ENCODE peak calls at places on chromosomes 13 and 19, in ten cellular contexts. One of them, this sample, is unnamed.
A peak's percentile ranks its signal among the peaks of the same experiment; 100 is the strongest.

GRCh38 chr19:41531438-41532311 is 44.3 kb upstream of the CEACAM21 start:
- DNase-seq in cardiac muscle cell: no peak
- DNase-seq in caudate nucleus: no peak
- DNase-seq in fibroblast of the aortic adventitia: peak; percentile 56
- DNase-seq in activated T-cell treated with anti-CD3 and anti-CD28 coated beads for 4 hours: peak; percentile 73
- DNase-seq in EL: peak; percentile 48
- DNase-seq in stimulated activated CD4-positive, alpha-beta T cell treated with anti-CD3 and anti-CD28 coated beads, Interleukin-1b, Interleukin-23, amount 100 ng/mL, for 1 hour: peak; percentile 54
- DNase-seq in stimulated activated CD8-positive, alpha-beta memory T cell treated with anti-CD3 and anti-CD28 coated beads, Interleukin-15, amount 100 ng/mL, for 1 hour: peak; percentile 56
- DNase-seq in GM03348: peak; percentile 87
- DNase-seq in PC-3: no peak
- DNase-seq in this sample: peak; percentile 40

GRCh38 chr19:58001895-58002369 is 688 bp downstream of the ZNF606 start:
- DNase-seq in stimulated activated CD8-positive, alpha-beta memory T cell treated with anti-CD3 and anti-CD28 coated beads, Interleukin-15, amount 100 ng/mL, for 1 hour: no peak
- DNase-seq in GM03348: no peak
- DNase-seq in stimulated activated CD4-positive, alpha-beta T cell treated with anti-CD3 and anti-CD28 coated beads, Interleukin-1b, Interleukin-23, amount 100 ng/mL, for 1 hour: no peak
- DNase-seq in fibroblast of the aortic adventitia: peak; percentile 14
- DNase-seq in caudate nucleus: no peak
- DNase-seq in PC-3: no peak
- DNase-seq in EL: no peak
- DNase-seq in cardiac muscle cell: peak; percentile 45
- DNase-seq in activated T-cell treated with anti-CD3 and anti-CD28 coated beads for 4 hours: no peak
- DNase-seq in this sample: no peak

GRCh38 chr13:53129864-53130393 is 101.3 kb downstream of the OLFM4 start:
- DNase-seq in activated T-cell treated with anti-CD3 and anti-CD28 coated beads for 4 hours: no peak
- DNase-seq in stimulated activated CD8-positive, alpha-beta memory T cell treated with anti-CD3 and anti-CD28 coated beads, Interleukin-15, amount 100 ng/mL, for 1 hour: no peak
- DNase-seq in cardiac muscle cell: no peak
- DNase-seq in GM03348: no peak
- DNase-seq in PC-3: no peak
- DNase-seq in caudate nucleus: no peak
- DNase-seq in fibroblast of the aortic adventitia: no peak
- DNase-seq in stimulated activated CD4-positive, alpha-beta T cell treated with anti-CD3 and anti-CD28 coated beads, Interleukin-1b, Interleukin-23, amount 100 ng/mL, for 1 hour: no peak
- DNase-seq in EL: no peak
- DNase-seq in this sample: no peak

GRCh38 chr13:94224670-94225069 is 254.8 kb downstream of the DCT start:
- DNase-seq in activated T-cell treated with anti-CD3 and anti-CD28 coated beads for 4 hours: no peak
- DNase-seq in GM03348: no peak
- DNase-seq in caudate nucleus: no peak
- DNase-seq in PC-3: no peak
- DNase-seq in fibroblast of the aortic adventitia: no peak
- DNase-seq in stimulated activated CD8-positive, alpha-beta memory T cell treated with anti-CD3 and anti-CD28 coated beads, Interleukin-15, amount 100 ng/mL, for 1 hour: no peak
- DNase-seq in EL: no peak
- DNase-seq in cardiac muscle cell: no peak
- DNase-seq in stimulated activated CD4-positive, alpha-beta T cell treated with anti-CD3 and anti-CD28 coated beads, Interleukin-1b, Interleukin-23, amount 100 ng/mL, for 1 hour: no peak
- DNase-seq in this sample: no peak

GRCh38 chr13:41456768-41457588 is at the start of gene RGCC:
- DNase-seq in fibroblast of the aortic adventitia: no peak
- DNase-seq in activated T-cell treated with anti-CD3 and anti-CD28 coated beads for 4 hours: peak; percentile 99
- DNase-seq in GM03348: peak; percentile 87
- DNase-seq in PC-3: peak; percentile 56
- DNase-seq in EL: peak; percentile 62
- DNase-seq in stimulated activated CD8-positive, alpha-beta memory T cell treated with anti-CD3 and anti-CD28 coated beads, Interleukin-15, amount 100 ng/mL, for 1 hour: peak; percentile 89
- DNase-seq in caudate nucleus: peak; percentile 81
- DNase-seq in stimulated activated CD4-positive, alpha-beta T cell treated with anti-CD3 and anti-CD28 coated beads, Interleukin-1b, Interleukin-23, amount 100 ng/mL, for 1 hour: peak; percentile 90
- DNase-seq in cardiac muscle cell: peak; percentile 78
- DNase-seq in this sample: peak; percentile 60

GRCh38 chr13:104779311-104779710 is 1713.1 kb upstream of the SLC10A2 start:
- DNase-seq in fibroblast of the aortic adventitia: no peak
- DNase-seq in cardiac muscle cell: no peak
- DNase-seq in stimulated activated CD8-positive, alpha-beta memory T cell treated with anti-CD3 and anti-CD28 coated beads, Interleukin-15, amount 100 ng/mL, for 1 hour: no peak
- DNase-seq in PC-3: peak; percentile 36
- DNase-seq in stimulated activated CD4-positive, alpha-beta T cell treated with anti-CD3 and anti-CD28 coated beads, Interleukin-1b, Interleukin-23, amount 100 ng/mL, for 1 hour: no peak
- DNase-seq in activated T-cell treated with anti-CD3 and anti-CD28 coated beads for 4 hours: no peak
- DNase-seq in GM03348: no peak
- DNase-seq in EL: peak; percentile 26
- DNase-seq in caudate nucleus: no peak
- DNase-seq in this sample: no peak

GRCh38 chr19:18063463-18063862 is 23.3 kb downstream of the IL12RB1 start:
- DNase-seq in cardiac muscle cell: peak; percentile 59
- DNase-seq in PC-3: peak; percentile 43
- DNase-seq in activated T-cell treated with anti-CD3 and anti-CD28 coated beads for 4 hours: peak; percentile 33
- DNase-seq in caudate nucleus: no peak
- DNase-seq in fibroblast of the aortic adventitia: no peak
- DNase-seq in GM03348: no peak
- DNase-seq in EL: peak; percentile 23
- DNase-seq in stimulated activated CD8-positive, alpha-beta memory T cell treated with anti-CD3 and anti-CD28 coated beads, Interleukin-15, amount 100 ng/mL, for 1 hour: no peak
- DNase-seq in stimulated activated CD4-positive, alpha-beta T cell treated with anti-CD3 and anti-CD28 coated beads, Interleukin-1b, Interleukin-23, amount 100 ng/mL, for 1 hour: no peak
- DNase-seq in this sample: peak; percentile 40

GRCh38 chr13:38348890-38349289 is 761 bp upstream of the UFM1 start:
- DNase-seq in stimulated activated CD8-positive, alpha-beta memory T cell treated with anti-CD3 and anti-CD28 coated beads, Interleukin-15, amount 100 ng/mL, for 1 hour: no peak
- DNase-seq in fibroblast of the aortic adventitia: peak; percentile 33
- DNase-seq in GM03348: peak; percentile 11
- DNase-seq in EL: peak; percentile 25
- DNase-seq in activated T-cell treated with anti-CD3 and anti-CD28 coated beads for 4 hours: peak; percentile 41
- DNase-seq in caudate nucleus: no peak
- DNase-seq in PC-3: peak; percentile 30
- DNase-seq in stimulated activated CD4-positive, alpha-beta T cell treated with anti-CD3 and anti-CD28 coated beads, Interleukin-1b, Interleukin-23, amount 100 ng/mL, for 1 hour: no peak
- DNase-seq in cardiac muscle cell: peak; percentile 1
- DNase-seq in this sample: peak; percentile 80

GRCh38 chr19:51097166-51097736 is 11.0 kb downstream of the CTU1 start:
- DNase-seq in cardiac muscle cell: peak; percentile 79
- DNase-seq in EL: peak; percentile 63
- DNase-seq in caudate nucleus: peak; percentile 17
- DNase-seq in activated T-cell treated with anti-CD3 and anti-CD28 coated beads for 4 hours: peak; percentile 57
- DNase-seq in stimulated activated CD4-positive, alpha-beta T cell treated with anti-CD3 and anti-CD28 coated beads, Interleukin-1b, Interleukin-23, amount 100 ng/mL, for 1 hour: peak; percentile 42
- DNase-seq in stimulated activated CD8-positive, alpha-beta memory T cell treated with anti-CD3 and anti-CD28 coated beads, Interleukin-15, amount 100 ng/mL, for 1 hour: peak; percentile 45
- DNase-seq in PC-3: peak; percentile 77
- DNase-seq in fibroblast of the aortic adventitia: peak; percentile 53
- DNase-seq in GM03348: peak; percentile 76
- DNase-seq in this sample: peak; percentile 93

GRCh38 chr13:48892311-48892710 is 83.4 kb upstream of the FNDC3A start:
- DNase-seq in GM03348: peak; percentile 76
- DNase-seq in stimulated activated CD4-positive, alpha-beta T cell treated with anti-CD3 and anti-CD28 coated beads, Interleukin-1b, Interleukin-23, amount 100 ng/mL, for 1 hour: no peak
- DNase-seq in caudate nucleus: no peak
- DNase-seq in stimulated activated CD8-positive, alpha-beta memory T cell treated with anti-CD3 and anti-CD28 coated beads, Interleukin-15, amount 100 ng/mL, for 1 hour: no peak
- DNase-seq in PC-3: peak; percentile 86
- DNase-seq in activated T-cell treated with anti-CD3 and anti-CD28 coated beads for 4 hours: no peak
- DNase-seq in EL: peak; percentile 84
- DNase-seq in fibroblast of the aortic adventitia: peak; percentile 75
- DNase-seq in cardiac muscle cell: no peak
- DNase-seq in this sample: peak; percentile 96

GRCh38 chr19:30557212-30557611 is 185.0 kb downstream of the ZNF536 start:
- DNase-seq in cardiac muscle cell: no peak
- DNase-seq in GM03348: no peak
- DNase-seq in EL: no peak
- DNase-seq in fibroblast of the aortic adventitia: no peak
- DNase-seq in stimulated activated CD8-positive, alpha-beta memory T cell treated with anti-CD3 and anti-CD28 coated beads, Interleukin-15, amount 100 ng/mL, for 1 hour: no peak
- DNase-seq in stimulated activated CD4-positive, alpha-beta T cell treated with anti-CD3 and anti-CD28 coated beads, Interleukin-1b, Interleukin-23, amount 100 ng/mL, for 1 hour: no peak
- DNase-seq in PC-3: peak; percentile 21
- DNase-seq in activated T-cell treated with anti-CD3 and anti-CD28 coated beads for 4 hours: no peak
- DNase-seq in caudate nucleus: no peak
- DNase-seq in this sample: no peak

GRCh38 chr13:114043421-114044053 is 69.7 kb upstream of the C13orf46 start:
- DNase-seq in caudate nucleus: no peak
- DNase-seq in GM03348: peak; percentile 82
- DNase-seq in EL: peak; percentile 60
- DNase-seq in cardiac muscle cell: no peak
- DNase-seq in fibroblast of the aortic adventitia: peak; percentile 96
- DNase-seq in activated T-cell treated with anti-CD3 and anti-CD28 coated beads for 4 hours: no peak
- DNase-seq in stimulated activated CD4-positive, alpha-beta T cell treated with anti-CD3 and anti-CD28 coated beads, Interleukin-1b, Interleukin-23, amount 100 ng/mL, for 1 hour: no peak
- DNase-seq in PC-3: no peak
- DNase-seq in stimulated activated CD8-positive, alpha-beta memory T cell treated with anti-CD3 and anti-CD28 coated beads, Interleukin-15, amount 100 ng/mL, for 1 hour: no peak
- DNase-seq in this sample: no peak

GRCh38 chr19:7944177-7944761 is 803 bp upstream of the TIMM44 start:
- DNase-seq in stimulated activated CD8-positive, alpha-beta memory T cell treated with anti-CD3 and anti-CD28 coated beads, Interleukin-15, amount 100 ng/mL, for 1 hour: peak; percentile 74
- DNase-seq in fibroblast of the aortic adventitia: peak; percentile 92
- DNase-seq in caudate nucleus: peak; percentile 60
- DNase-seq in activated T-cell treated with anti-CD3 and anti-CD28 coated beads for 4 hours: peak; percentile 84
- DNase-seq in GM03348: peak; percentile 87
- DNase-seq in EL: peak; percentile 91
- DNase-seq in PC-3: peak; percentile 97
- DNase-seq in stimulated activated CD4-positive, alpha-beta T cell treated with anti-CD3 and anti-CD28 coated beads, Interleukin-1b, Interleukin-23, amount 100 ng/mL, for 1 hour: peak; percentile 56
- DNase-seq in cardiac muscle cell: peak; percentile 91
- DNase-seq in this sample: peak; percentile 80

GRCh38 chr13:107928762-107929161 is 286.6 kb downstream of the LIG4 start:
- DNase-seq in caudate nucleus: no peak
- DNase-seq in GM03348: no peak
- DNase-seq in stimulated activated CD4-positive, alpha-beta T cell treated with anti-CD3 and anti-CD28 coated beads, Interleukin-1b, Interleukin-23, amount 100 ng/mL, for 1 hour: no peak
- DNase-seq in stimulated activated CD8-positive, alpha-beta memory T cell treated with anti-CD3 and anti-CD28 coated beads, Interleukin-15, amount 100 ng/mL, for 1 hour: no peak
- DNase-seq in activated T-cell treated with anti-CD3 and anti-CD28 coated beads for 4 hours: no peak
- DNase-seq in cardiac muscle cell: no peak
- DNase-seq in fibroblast of the aortic adventitia: no peak
- DNase-seq in EL: no peak
- DNase-seq in PC-3: peak; percentile 49
- DNase-seq in this sample: no peak

This sample was measured in mammary epithelial cell.